ENCODE peak calls at places on chromosomes 4 and X, in six cellular contexts. One of them, this sample, is unnamed.

GRCh38 chr4:91171217-91171616 is 1044.0 kb downstream of the CCSER1 start:
- DNase-seq in HFF-Myc: no peak
- DNase-seq in transverse colon: no peak
- DNase-seq in fibroblast of the aortic adventitia: no peak
- DNase-seq in left lung: no peak
- DNase-seq in WTC11: no peak
- DNase-seq in this sample: no peak

GRCh38 chr4:185142911-185143595 is at the start of gene SLC25A4:
- DNase-seq in HFF-Myc: no peak
- DNase-seq in transverse colon: peak; percentile 89
- DNase-seq in fibroblast of the aortic adventitia: peak; percentile 53
- DNase-seq in left lung: peak; percentile 80
- DNase-seq in WTC11: peak; percentile 88
- DNase-seq in this sample: peak; percentile 62

GRCh38 chr4:114398386-114398785 is 200.2 kb upstream of the UGT8 start:
- DNase-seq in HFF-Myc: no peak
- DNase-seq in transverse colon: no peak
- DNase-seq in fibroblast of the aortic adventitia: no peak
- DNase-seq in left lung: no peak
- DNase-seq in WTC11: no peak
- DNase-seq in this sample: no peak

GRCh38 chrX:16573781-16574180 is 76.2 kb upstream of the S100G start:
- DNase-seq in HFF-Myc: no peak
- DNase-seq in transverse colon: no peak
- DNase-seq in fibroblast of the aortic adventitia: peak; percentile 78
- DNase-seq in left lung: no peak
- DNase-seq in WTC11: no peak
- DNase-seq in this sample: no peak

GRCh38 chr4:110635155-110635479 is 12.2 kb upstream of the PITX2 start:
- DNase-seq in HFF-Myc: no peak
- DNase-seq in transverse colon: no peak
- DNase-seq in fibroblast of the aortic adventitia: no peak
- DNase-seq in left lung: no peak
- DNase-seq in WTC11: no peak
- DNase-seq in this sample: no peak

GRCh38 chrX:23902419-23902818 is 5.3 kb downstream of the APOO start:
- DNase-seq in HFF-Myc: no peak
- DNase-seq in transverse colon: no peak
- DNase-seq in fibroblast of the aortic adventitia: peak; percentile 83
- DNase-seq in left lung: no peak
- DNase-seq in WTC11: no peak
- DNase-seq in this sample: no peak

GRCh38 chr4:43842594-43842993 is 606.0 kb downstream of the KCTD8 start:
- DNase-seq in HFF-Myc: no peak
- DNase-seq in transverse colon: no peak
- DNase-seq in fibroblast of the aortic adventitia: no peak
- DNase-seq in left lung: no peak
- DNase-seq in WTC11: no peak
- DNase-seq in this sample: no peak

GRCh38 chr4:120331486-120332281 is 265.0 kb upstream of the MAD2L1 start:
- DNase-seq in HFF-Myc: no peak
- DNase-seq in transverse colon: no peak
- DNase-seq in fibroblast of the aortic adventitia: peak; percentile 1
- DNase-seq in left lung: no peak
- DNase-seq in WTC11: no peak
- DNase-seq in this sample: no peak

GRCh38 chr4:80360102-80360501 is 24.6 kb downstream of the CFAP299 start:
- DNase-seq in HFF-Myc: no peak
- DNase-seq in transverse colon: no peak
- DNase-seq in fibroblast of the aortic adventitia: no peak
- DNase-seq in left lung: no peak
- DNase-seq in WTC11: peak; percentile 11
- DNase-seq in this sample: no peak

GRCh38 chrX:1262369-1262768 is 6.2 kb upstream of the CSF2RA start:
- DNase-seq in HFF-Myc: no peak
- DNase-seq in transverse colon: no peak
- DNase-seq in fibroblast of the aortic adventitia: no peak
- DNase-seq in left lung: no peak
- DNase-seq in WTC11: no peak
- DNase-seq in this sample: no peak

GRCh38 chr4:83258463-83258862 is 26.1 kb downstream of the COQ2 start:
- DNase-seq in HFF-Myc: no peak
- DNase-seq in transverse colon: no peak
- DNase-seq in fibroblast of the aortic adventitia: peak; percentile 35
- DNase-seq in left lung: no peak
- DNase-seq in WTC11: no peak
- DNase-seq in this sample: no peak

GRCh38 chr4:25750874-25751273 is 95.2 kb downstream of the SLC34A2 start:
- DNase-seq in HFF-Myc: no peak
- DNase-seq in transverse colon: no peak
- DNase-seq in fibroblast of the aortic adventitia: no peak
- DNase-seq in left lung: no peak
- DNase-seq in WTC11: no peak
- DNase-seq in this sample: no peak

GRCh38 chr4:30396772-30397475 is 323.2 kb upstream of the PCDH7 start:
- DNase-seq in HFF-Myc: no peak
- DNase-seq in transverse colon: no peak
- DNase-seq in fibroblast of the aortic adventitia: peak; percentile 52
- DNase-seq in left lung: no peak
- DNase-seq in WTC11: no peak
- DNase-seq in this sample: no peak

DNA sequence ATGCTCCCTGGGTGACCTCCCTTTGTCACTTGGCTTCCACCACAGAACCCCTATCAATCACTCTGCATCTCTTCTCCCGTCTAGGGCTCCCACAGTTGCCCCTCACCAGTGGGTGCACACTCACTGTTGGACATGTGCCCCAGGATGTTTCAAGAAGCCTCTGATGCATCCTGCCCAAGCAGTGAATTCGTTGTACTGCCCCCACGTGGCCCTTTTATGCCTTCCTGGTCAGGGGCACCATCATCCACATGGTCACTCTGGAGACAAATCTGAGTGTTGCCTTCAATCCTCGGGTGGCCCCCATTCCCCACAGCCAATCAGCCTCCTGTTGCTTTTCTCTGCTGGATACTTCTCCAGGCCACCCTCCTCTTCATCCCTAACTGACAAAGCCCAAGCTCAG is 12.2 kb downstream of the ITIH6 start:
- DNase-seq in HFF-Myc: no peak
- DNase-seq in transverse colon: no peak
- DNase-seq in fibroblast of the aortic adventitia: peak; percentile 13
- DNase-seq in left lung: no peak
- DNase-seq in WTC11: peak; percentile 41
- DNase-seq in this sample: no peak
- TF ChIP-seq CTCF in HFF-Myc: peak; percentile 20
- TF ChIP-seq CTCF in transverse colon: no peak
- TF ChIP-seq CTCF in fibroblast of the aortic adventitia: peak; percentile 28
- TF ChIP-seq CTCF in left lung: no peak
- TF ChIP-seq CTCF in WTC11: no peak
- TF ChIP-seq CTCF in this sample: no peak

GRCh38 chr4:2928242-2929155 is 34.7 kb downstream of the NOP14 start:
- DNase-seq in HFF-Myc: no peak
- DNase-seq in transverse colon: no peak
- DNase-seq in fibroblast of the aortic adventitia: no peak
- DNase-seq in left lung: peak; percentile 35
- DNase-seq in WTC11: no peak
- DNase-seq in this sample: no peak

GRCh38 chr4:2930821-2931764 is 32.1 kb downstream of the NOP14 start:
- DNase-seq in HFF-Myc: no peak
- DNase-seq in transverse colon: peak; percentile 45
- DNase-seq in fibroblast of the aortic adventitia: no peak
- DNase-seq in left lung: peak; percentile 79
- DNase-seq in WTC11: no peak
- DNase-seq in this sample: no peak

GRCh38 chr4:2927696-2928075 is 35.5 kb downstream of the NOP14 start:
- DNase-seq in HFF-Myc: no peak
- DNase-seq in transverse colon: no peak
- DNase-seq in fibroblast of the aortic adventitia: no peak
- DNase-seq in left lung: peak; percentile 27
- DNase-seq in WTC11: no peak
- DNase-seq in this sample: no peak

GRCh38 chr4:2930135-2930805 is 32.9 kb downstream of the NOP14 start:
- DNase-seq in HFF-Myc: no peak
- DNase-seq in transverse colon: no peak
- DNase-seq in fibroblast of the aortic adventitia: no peak
- DNase-seq in left lung: peak; percentile 31
- DNase-seq in WTC11: no peak
- DNase-seq in this sample: no peak

DNA sequence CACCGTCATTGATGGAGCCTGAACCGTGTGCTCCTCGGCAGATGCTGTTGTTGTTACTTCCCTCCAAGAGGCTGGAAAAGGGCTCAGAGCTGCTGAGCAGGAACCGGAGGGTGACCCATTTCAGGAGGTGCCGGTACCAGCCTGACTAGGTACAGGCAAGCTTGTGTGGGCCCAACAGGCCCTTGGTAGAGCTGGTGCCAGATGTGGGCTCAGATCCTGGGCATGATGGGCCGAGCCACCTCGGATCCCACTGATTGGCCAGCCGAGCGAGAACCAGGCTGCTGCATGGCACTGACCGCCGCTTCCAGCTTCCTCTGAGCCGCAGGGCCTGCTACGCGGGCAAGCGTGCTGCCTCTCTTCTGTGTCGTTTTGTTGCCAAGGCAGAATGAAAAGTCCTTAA is 33.7 kb downstream of the NOP14 start:
- DNase-seq in HFF-Myc: no peak
- DNase-seq in transverse colon: no peak
- DNase-seq in fibroblast of the aortic adventitia: no peak
- DNase-seq in left lung: peak; percentile 28
- DNase-seq in WTC11: no peak
- DNase-seq in this sample: no peak
- TF ChIP-seq CTCF in HFF-Myc: no peak
- TF ChIP-seq CTCF in transverse colon: no peak
- TF ChIP-seq CTCF in fibroblast of the aortic adventitia: no peak
- TF ChIP-seq CTCF in left lung: no peak
- TF ChIP-seq CTCF in WTC11: no peak
- TF ChIP-seq CTCF in this sample: no peak

DNA sequence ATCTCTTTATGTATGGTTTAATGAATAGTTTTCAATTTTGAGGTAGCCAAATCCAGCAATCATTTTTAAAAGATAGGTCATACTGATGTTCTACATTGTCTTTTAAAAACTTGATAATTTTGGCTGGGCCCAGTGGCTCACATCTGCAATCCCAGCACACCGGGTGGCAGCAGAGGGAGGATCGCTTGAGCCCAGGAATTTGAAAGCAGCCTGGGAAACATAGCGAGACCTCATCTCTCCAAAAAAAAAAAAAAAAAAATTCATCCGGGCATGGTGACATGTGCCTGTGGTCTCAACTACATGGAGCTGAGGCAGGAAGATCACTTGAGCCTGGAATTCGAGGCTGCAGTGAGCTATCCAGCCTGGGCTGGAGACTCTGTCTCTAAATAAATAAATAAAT is 419.8 kb downstream of the GALNTL6 start:
- DNase-seq in HFF-Myc: no peak
- DNase-seq in transverse colon: no peak
- DNase-seq in fibroblast of the aortic adventitia: no peak
- DNase-seq in left lung: no peak
- DNase-seq in WTC11: peak; percentile 41
- DNase-seq in this sample: no peak
- TF ChIP-seq CTCF in HFF-Myc: peak; percentile 3
- TF ChIP-seq CTCF in transverse colon: no peak
- TF ChIP-seq CTCF in fibroblast of the aortic adventitia: no peak
- TF ChIP-seq CTCF in left lung: no peak
- TF ChIP-seq CTCF in WTC11: no peak
- TF ChIP-seq CTCF in this sample: no peak

DNA sequence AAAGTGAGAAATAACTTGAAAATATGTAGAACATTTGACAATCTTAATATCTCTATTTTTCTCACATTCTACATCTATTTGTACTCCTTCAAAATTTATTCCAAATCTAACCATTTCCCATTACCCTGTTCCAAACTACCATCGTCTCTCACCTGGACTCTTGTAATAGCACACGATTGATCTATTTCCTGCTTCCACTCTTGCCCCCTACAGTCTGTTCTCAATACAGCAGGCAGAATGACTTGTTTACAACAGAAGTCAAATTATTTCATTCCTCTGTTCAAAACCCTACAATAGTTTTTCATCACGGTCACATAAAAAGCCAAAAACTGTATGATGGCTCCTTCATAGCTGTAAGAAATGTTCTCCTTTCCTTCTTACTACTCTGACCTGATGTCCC is 21.1 kb upstream of the LUZP4 start:
- DNase-seq in HFF-Myc: no peak
- DNase-seq in transverse colon: no peak
- DNase-seq in fibroblast of the aortic adventitia: no peak
- DNase-seq in left lung: no peak
- DNase-seq in WTC11: no peak
- DNase-seq in this sample: no peak
- TF ChIP-seq CTCF in HFF-Myc: peak; percentile 18
- TF ChIP-seq CTCF in transverse colon: no peak
- TF ChIP-seq CTCF in fibroblast of the aortic adventitia: peak; percentile 38
- TF ChIP-seq CTCF in left lung: peak; percentile 11
- TF ChIP-seq CTCF in WTC11: no peak
- TF ChIP-seq CTCF in this sample: no peak